ENCODE peak calls at places on chromosomes 3 and 15, in six cellular contexts. One of them, this sample, is unnamed.

GRCh38 chr3:120244834-120245225 is 40.2 kb downstream of the GPR156 start:
- DNase-seq in choroid plexus epithelial cell: peak; percentile 33
- DNase-seq in T47D: peak; percentile 57
- DNase-seq in GM23248: no peak
- DNase-seq in cardiac muscle cell: no peak
- DNase-seq in kidney: no peak
- DNase-seq in this sample: no peak

GRCh38 chr3:176514297-176514696 is 683.0 kb downstream of the TBL1XR1 start:
- DNase-seq in cardiac muscle cell: peak; percentile 9
- DNase-seq in choroid plexus epithelial cell: peak; percentile 73
- DNase-seq in kidney: no peak
- DNase-seq in GM23248: peak; percentile 47
- DNase-seq in T47D: peak; percentile 91
- DNase-seq in this sample: no peak

GRCh38 chr3:154275308-154275707 is 49.0 kb downstream of the DHX36 start:
- DNase-seq in cardiac muscle cell: no peak
- DNase-seq in GM23248: no peak
- DNase-seq in kidney: no peak
- DNase-seq in choroid plexus epithelial cell: no peak
- DNase-seq in T47D: no peak
- DNase-seq in this sample: no peak

GRCh38 chr3:81242871-81243270 is 518.6 kb downstream of the GBE1 start:
- DNase-seq in GM23248: peak; percentile 48
- DNase-seq in choroid plexus epithelial cell: peak; percentile 66
- DNase-seq in kidney: no peak
- DNase-seq in cardiac muscle cell: no peak
- DNase-seq in T47D: peak; percentile 56
- DNase-seq in this sample: no peak

GRCh38 chr3:150786791-150787190 is 23.8 kb upstream of the SIAH2 start:
- DNase-seq in GM23248: peak; percentile 45
- DNase-seq in choroid plexus epithelial cell: no peak
- DNase-seq in cardiac muscle cell: no peak
- DNase-seq in kidney: no peak
- DNase-seq in T47D: no peak
- DNase-seq in this sample: no peak

GRCh38 chr15:60486742-60487141 is 7.8 kb upstream of the ICE2 start:
- DNase-seq in GM23248: no peak
- DNase-seq in T47D: no peak
- DNase-seq in choroid plexus epithelial cell: no peak
- DNase-seq in cardiac muscle cell: no peak
- DNase-seq in kidney: no peak
- DNase-seq in this sample: no peak

GRCh38 chr3:134392336-134392983 is 18.2 kb upstream of the AMOTL2 start:
- DNase-seq in GM23248: no peak
- DNase-seq in kidney: no peak
- DNase-seq in choroid plexus epithelial cell: peak; percentile 62
- DNase-seq in cardiac muscle cell: peak; percentile 81
- DNase-seq in T47D: peak; percentile 54
- DNase-seq in this sample: no peak

GRCh38 chr3:158991146-158991705 is 189.4 kb downstream of the MFSD1 start:
- DNase-seq in choroid plexus epithelial cell: no peak
- DNase-seq in cardiac muscle cell: no peak
- DNase-seq in T47D: peak; percentile 17
- DNase-seq in kidney: peak; percentile 40
- DNase-seq in GM23248: no peak
- DNase-seq in this sample: no peak

GRCh38 chr3:171380711-171381435 is 79.3 kb downstream of the TNIK start:
- DNase-seq in choroid plexus epithelial cell: no peak
- DNase-seq in cardiac muscle cell: no peak
- DNase-seq in kidney: no peak
- DNase-seq in GM23248: no peak
- DNase-seq in T47D: no peak
- DNase-seq in this sample: no peak

GRCh38 chr3:186151077-186151971 is 42.4 kb upstream of the ETV5 start:
- DNase-seq in T47D: no peak
- DNase-seq in kidney: no peak
- DNase-seq in cardiac muscle cell: no peak
- DNase-seq in GM23248: no peak
- DNase-seq in choroid plexus epithelial cell: no peak
- DNase-seq in this sample: no peak

GRCh38 chr15:54990793-54991192 is 205.9 kb downstream of the RSL24D1 start:
- DNase-seq in T47D: no peak
- DNase-seq in choroid plexus epithelial cell: no peak
- DNase-seq in GM23248: no peak
- DNase-seq in kidney: no peak
- DNase-seq in cardiac muscle cell: no peak
- DNase-seq in this sample: no peak

GRCh38 chr3:126414961-126415660 is 20.4 kb downstream of the CFAP100 start:
- DNase-seq in GM23248: no peak
- DNase-seq in choroid plexus epithelial cell: no peak
- DNase-seq in T47D: no peak
- DNase-seq in cardiac muscle cell: no peak
- DNase-seq in kidney: no peak
- DNase-seq in this sample: peak; percentile 46

GRCh38 chr3:71389911-71390573 is 193.5 kb downstream of the FOXP1 start:
- DNase-seq in kidney: no peak
- DNase-seq in choroid plexus epithelial cell: peak; percentile 87
- DNase-seq in GM23248: peak; percentile 32
- DNase-seq in T47D: peak; percentile 73
- DNase-seq in cardiac muscle cell: peak; percentile 26
- DNase-seq in this sample: peak; percentile 78

GRCh38 chr15:70584441-70584837 is 178.9 kb downstream of the UACA start:
- DNase-seq in GM23248: no peak
- DNase-seq in kidney: no peak
- DNase-seq in T47D: no peak
- DNase-seq in choroid plexus epithelial cell: no peak
- DNase-seq in cardiac muscle cell: no peak
- DNase-seq in this sample: no peak

GRCh38 chr3:148329481-148330220 is 368.1 kb upstream of the AGTR1 start:
- DNase-seq in GM23248: peak; percentile 46
- DNase-seq in kidney: no peak
- DNase-seq in choroid plexus epithelial cell: peak; percentile 41
- DNase-seq in T47D: no peak
- DNase-seq in cardiac muscle cell: no peak
- DNase-seq in this sample: no peak

GRCh38 chr15:74179101-74179841 is 5.8 kb downstream of the ISLR start:
- DNase-seq in GM23248: peak; percentile 98
- DNase-seq in cardiac muscle cell: no peak
- DNase-seq in T47D: no peak
- DNase-seq in choroid plexus epithelial cell: peak; percentile 96
- DNase-seq in kidney: peak; percentile 97
- DNase-seq in this sample: peak; percentile 81

GRCh38 chr3:89000886-89001285 is 106.5 kb upstream of the EPHA3 start:
- DNase-seq in T47D: no peak
- DNase-seq in choroid plexus epithelial cell: peak; percentile 85
- DNase-seq in kidney: no peak
- DNase-seq in GM23248: no peak
- DNase-seq in cardiac muscle cell: peak; percentile 9
- DNase-seq in this sample: no peak

GRCh38 chr15:68687136-68687735 is 108.4 kb downstream of the CORO2B start:
- DNase-seq in choroid plexus epithelial cell: no peak
- DNase-seq in cardiac muscle cell: no peak
- DNase-seq in GM23248: no peak
- DNase-seq in kidney: peak; percentile 32
- DNase-seq in T47D: no peak
- DNase-seq in this sample: peak; percentile 51

GRCh38 chr3:32002536-32003368 is 21.2 kb downstream of the ZNF860 start:
- DNase-seq in GM23248: peak; percentile 72
- DNase-seq in cardiac muscle cell: no peak
- DNase-seq in T47D: no peak
- DNase-seq in choroid plexus epithelial cell: no peak
- DNase-seq in kidney: no peak
- DNase-seq in this sample: no peak

GRCh38 chr3:114154321-114154821 is 24.5 kb downstream of the DRD3 start:
- DNase-seq in kidney: no peak
- DNase-seq in GM23248: no peak
- DNase-seq in cardiac muscle cell: no peak
- DNase-seq in T47D: no peak
- DNase-seq in choroid plexus epithelial cell: no peak
- DNase-seq in this sample: no peak

GRCh38 chr3:132556467-132557159 is 40.5 kb upstream of the ACKR4 start:
- DNase-seq in kidney: no peak
- DNase-seq in cardiac muscle cell: no peak
- DNase-seq in GM23248: no peak
- DNase-seq in T47D: no peak
- DNase-seq in choroid plexus epithelial cell: no peak
- DNase-seq in this sample: no peak

GRCh38 chr3:196050597-196050996 is 31.3 kb downstream of the TFRC start:
- DNase-seq in choroid plexus epithelial cell: no peak
- DNase-seq in T47D: no peak
- DNase-seq in cardiac muscle cell: no peak
- DNase-seq in kidney: no peak
- DNase-seq in GM23248: no peak
- DNase-seq in this sample: no peak

GRCh38 chr3:14179114-14179465 is 473 bp downstream of the LSM3 start:
- DNase-seq in cardiac muscle cell: no peak
- DNase-seq in choroid plexus epithelial cell: no peak
- DNase-seq in T47D: no peak
- DNase-seq in GM23248: no peak
- DNase-seq in kidney: no peak
- DNase-seq in this sample: no peak

GRCh38 chr3:152843955-152844354 is 9.0 kb downstream of the P2RY1 start:
- DNase-seq in T47D: no peak
- DNase-seq in cardiac muscle cell: no peak
- DNase-seq in kidney: no peak
- DNase-seq in GM23248: no peak
- DNase-seq in choroid plexus epithelial cell: peak; percentile 5
- DNase-seq in this sample: no peak